ENCODE peak calls at places on chromosomes 4 and X, in six cellular contexts. E is CD4-positive, alpha-beta T cell; H is suprapubic skin; C is fibroblast of lung; B is body of pancreas; O is tibial artery. I is an unnamed sample.

GRCh38 chr4:64774626-64775025 is 365.4 kb upstream of the TECRL start:
- DNase-seq in E (no peak), H (no peak), C (peak), B (no peak), O (no peak), I (no peak)

GRCh38 chrX:44698328-44698727 is 145.5 kb upstream of the DUSP21 start:
- DNase-seq in E (no peak), H (no peak), C (no peak), B (peak), O (no peak), I (no peak)

GRCh38 chr4:22607382-22607781 is 85.4 kb upstream of the GBA3 start:
- DNase-seq in E (peak), H (no peak), C (peak), B (peak), O (no peak), I (no peak)

GRCh38 chr4:43837171-43837570 is 611.4 kb downstream of the KCTD8 start:
- DNase-seq in E (no peak), H (no peak), C (peak), B (no peak), O (no peak), I (no peak)

GRCh38 chr4:70681730-70682129 is 6.6 kb upstream of the UTP3 start:
- DNase-seq in E (no peak), H (no peak), C (no peak), B (no peak), O (no peak), I (no peak)

GRCh38 chrX:103783971-103784370 is 7.3 kb downstream of the PLP1 start:
- DNase-seq in E (no peak), H (no peak), C (no peak), B (no peak), O (peak), I (no peak)

GRCh38 chrX:16199343-16199742 is 32.1 kb downstream of the MAGEB17 start:
- DNase-seq in E (no peak), H (no peak), C (no peak), B (no peak), O (no peak), I (no peak)

GRCh38 chrX:15814811-15815210 is 24.5 kb downstream of the ZRSR2 start:
- DNase-seq in E (no peak), H (no peak), C (no peak), B (no peak), O (no peak), I (no peak)

GRCh38 chr4:118942465-118942864 is 53.8 kb downstream of the SYNPO2 start:
- DNase-seq in E (no peak), H (no peak), C (no peak), B (no peak), O (no peak), I (peak)

GRCh38 chr4:170030121-170030520 is 3.9 kb upstream of the MFAP3L start:
- DNase-seq in E (no peak), H (no peak), C (peak), B (no peak), O (no peak), I (no peak)

GRCh38 chr4:70471897-70472296 is at the start of gene MUC7:
- DNase-seq in E (no peak), H (no peak), C (no peak), B (no peak), O (no peak), I (no peak)

GRCh38 chrX:97398030-97398551 is 514.4 kb downstream of the RPA4 start:
- DNase-seq in E (no peak), H (no peak), C (peak), B (no peak), O (no peak), I (no peak)

GRCh38 chr4:6999172-7000086 is 43.7 kb upstream of the TADA2B start:
- DNase-seq in E (no peak), H (no peak), C (no peak), B (no peak), O (no peak), I (peak)

GRCh38 chr4:112604590-112604989 is 32.1 kb downstream of the ZGRF1 start:
- DNase-seq in E (peak), H (no peak), C (peak), B (peak), O (no peak), I (no peak)

GRCh38 chr4:76939184-76939583 is 10.4 kb upstream of the SEPTIN11 start:
- DNase-seq in E (no peak), H (no peak), C (no peak), B (no peak), O (no peak), I (no peak)

GRCh38 chrX:3161686-3162085 is 120.4 kb downstream of the ARSF start:
- DNase-seq in E (no peak), H (no peak), C (peak), B (no peak), O (no peak), I (no peak)

DNA sequence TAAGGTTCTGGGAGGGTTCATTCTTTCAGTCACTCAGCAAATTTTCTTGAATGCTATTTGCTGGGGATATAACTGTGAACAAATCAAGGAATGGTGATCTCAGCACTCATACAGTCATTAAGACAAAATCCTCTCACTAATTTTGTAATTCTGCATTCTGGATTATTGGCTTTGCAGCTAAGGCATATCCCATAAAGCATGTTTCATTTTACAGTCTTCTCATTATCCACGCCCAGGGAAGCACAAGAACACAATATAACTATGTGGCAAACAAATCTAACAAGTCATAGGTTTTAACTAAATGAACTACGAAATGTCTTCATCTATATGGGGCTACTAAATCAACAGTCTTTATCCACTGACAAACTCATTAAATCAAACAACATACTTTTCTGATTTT is 139.9 kb downstream of the CAMK2D start:
- DNase-seq in E (no peak), H (no peak), C (no peak), B (no peak), O (no peak), I (no peak)
- TF ChIP-seq CTCF in E (no peak), H (no peak), C (no peak), B (no peak), O (no peak), I (no peak)

DNA sequence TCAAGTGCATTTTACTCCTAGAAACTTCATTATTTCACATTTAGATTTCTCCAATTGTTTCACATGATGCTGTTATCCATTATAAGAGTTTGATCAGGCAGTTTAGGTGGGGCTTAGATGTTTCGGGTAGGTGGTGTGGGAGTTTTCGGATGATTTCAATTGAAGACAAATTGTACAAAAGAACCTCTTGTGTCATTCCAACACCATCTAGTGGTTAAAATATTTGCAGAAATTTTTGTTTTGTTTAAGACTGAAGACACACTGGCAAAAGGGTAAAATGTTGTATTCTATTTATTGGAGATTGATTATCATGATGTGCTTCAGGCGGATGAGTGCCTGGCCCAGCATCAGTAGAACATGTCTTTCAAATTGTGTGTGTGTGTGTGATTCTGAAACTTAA is 212.7 kb downstream of the SH3BGRL start:
- DNase-seq in E (no peak), H (no peak), C (no peak), B (no peak), O (no peak), I (no peak)
- TF ChIP-seq CTCF in E (no peak), H (no peak), C (no peak), B (no peak), O (peak), I (no peak)

DNA sequence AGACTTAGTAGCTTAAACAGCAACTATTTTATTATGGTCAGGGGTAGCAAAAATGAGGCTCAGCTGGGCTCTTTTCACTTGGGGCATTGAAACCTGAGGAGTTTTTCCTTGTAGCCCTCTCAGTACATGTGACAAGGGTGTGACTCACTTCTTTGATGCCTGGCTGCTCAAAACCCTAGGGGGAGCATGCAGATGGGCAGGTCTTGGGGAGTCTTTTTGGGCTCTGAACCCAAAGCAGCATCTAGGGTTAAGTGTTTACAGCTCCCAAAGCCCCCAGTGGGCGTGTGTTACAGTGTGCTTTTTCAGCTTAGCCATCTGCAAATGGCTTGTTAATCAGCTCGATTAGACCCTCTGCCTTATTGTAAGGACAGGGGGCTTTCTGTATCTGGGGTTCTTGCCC is 1752.7 kb downstream of the PCDH7 start:
- DNase-seq in E (no peak), H (no peak), C (no peak), B (no peak), O (no peak), I (no peak)
- TF ChIP-seq CTCF in E (no peak), H (no peak), C (no peak), B (no peak), O (no peak), I (no peak)

DNA sequence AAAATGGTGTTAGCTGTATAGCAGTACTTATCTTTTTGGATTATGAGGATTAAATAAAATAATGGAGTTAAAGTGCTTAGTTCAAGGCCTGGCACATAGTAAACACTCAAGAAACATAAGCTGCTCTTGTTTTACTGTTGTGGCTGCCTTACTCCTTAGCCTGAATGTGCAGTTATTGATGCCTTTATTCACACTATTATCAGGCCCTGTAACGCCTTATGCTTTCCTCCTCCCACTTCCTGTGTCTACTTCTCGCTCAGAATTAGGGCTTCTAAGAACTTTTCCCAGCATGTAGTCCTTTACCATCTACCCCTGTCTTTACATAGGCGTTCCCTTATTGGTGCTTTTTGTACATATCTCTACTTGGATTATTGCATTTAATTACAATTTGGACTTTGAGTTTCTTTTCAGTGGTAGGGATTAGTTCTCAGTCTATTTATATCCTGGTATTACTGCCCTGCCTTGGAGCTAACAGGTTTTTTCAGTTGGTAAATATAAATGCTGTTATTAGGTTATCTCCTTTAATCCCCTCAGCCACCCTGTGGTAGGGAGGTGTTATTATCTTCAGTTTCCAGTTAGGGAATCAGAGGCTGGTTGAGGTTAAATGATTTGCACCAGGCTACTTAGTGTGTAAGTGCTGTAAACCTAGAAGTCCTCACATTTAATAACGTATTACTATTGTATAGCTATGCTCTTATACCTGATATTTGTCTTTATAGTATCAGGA is 83.9 kb downstream of the RBPJ start:
- DNase-seq in E (no peak), H (no peak), C (no peak), B (no peak), O (no peak), I (no peak)
- TF ChIP-seq CTCF in E (no peak), H (no peak), C (no peak), B (no peak), O (no peak), I (no peak)

DNA sequence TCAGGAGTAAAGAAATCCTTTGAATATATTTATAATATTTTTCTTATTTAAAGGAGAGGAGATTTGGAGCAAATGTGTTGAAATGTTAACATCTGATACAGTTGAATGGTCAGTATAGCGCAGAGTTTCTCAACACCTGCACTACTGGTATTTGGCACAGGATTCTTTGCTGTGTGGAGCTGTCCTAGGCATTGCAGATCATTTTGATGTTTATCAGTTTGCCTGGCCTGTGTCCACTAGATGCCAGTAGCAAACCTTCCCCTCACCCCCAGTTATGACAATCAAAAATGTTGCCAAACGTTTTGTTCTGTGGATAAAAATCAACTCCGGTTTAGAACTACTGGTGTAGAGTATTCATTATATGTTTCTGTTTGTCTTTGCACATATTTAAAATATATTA is 765.3 kb upstream of the SLIT2 start:
- DNase-seq in E (no peak), H (no peak), C (no peak), B (no peak), O (no peak), I (no peak)
- TF ChIP-seq CTCF in E (no peak), H (no peak), C (no peak), B (no peak), O (no peak), I (no peak)

GRCh38 chr4:145081756-145082155 is 16.2 kb downstream of the ANAPC10 start:
- DNase-seq in E (no peak), H (no peak), C (no peak), B (no peak), O (no peak), I (no peak)
- TF ChIP-seq CTCF in E (no peak), H (no peak), C (no peak), B (no peak), O (no peak), I (no peak)

GRCh38 chrX:150361070-150361776 is 1.9 kb upstream of the MAMLD1 start:
- DNase-seq in E (no peak), H (no peak), C (peak), B (peak), O (no peak), I (no peak)
- TF ChIP-seq CTCF in E (no peak), H (no peak), C (no peak), B (no peak), O (no peak), I (no peak)

DNA sequence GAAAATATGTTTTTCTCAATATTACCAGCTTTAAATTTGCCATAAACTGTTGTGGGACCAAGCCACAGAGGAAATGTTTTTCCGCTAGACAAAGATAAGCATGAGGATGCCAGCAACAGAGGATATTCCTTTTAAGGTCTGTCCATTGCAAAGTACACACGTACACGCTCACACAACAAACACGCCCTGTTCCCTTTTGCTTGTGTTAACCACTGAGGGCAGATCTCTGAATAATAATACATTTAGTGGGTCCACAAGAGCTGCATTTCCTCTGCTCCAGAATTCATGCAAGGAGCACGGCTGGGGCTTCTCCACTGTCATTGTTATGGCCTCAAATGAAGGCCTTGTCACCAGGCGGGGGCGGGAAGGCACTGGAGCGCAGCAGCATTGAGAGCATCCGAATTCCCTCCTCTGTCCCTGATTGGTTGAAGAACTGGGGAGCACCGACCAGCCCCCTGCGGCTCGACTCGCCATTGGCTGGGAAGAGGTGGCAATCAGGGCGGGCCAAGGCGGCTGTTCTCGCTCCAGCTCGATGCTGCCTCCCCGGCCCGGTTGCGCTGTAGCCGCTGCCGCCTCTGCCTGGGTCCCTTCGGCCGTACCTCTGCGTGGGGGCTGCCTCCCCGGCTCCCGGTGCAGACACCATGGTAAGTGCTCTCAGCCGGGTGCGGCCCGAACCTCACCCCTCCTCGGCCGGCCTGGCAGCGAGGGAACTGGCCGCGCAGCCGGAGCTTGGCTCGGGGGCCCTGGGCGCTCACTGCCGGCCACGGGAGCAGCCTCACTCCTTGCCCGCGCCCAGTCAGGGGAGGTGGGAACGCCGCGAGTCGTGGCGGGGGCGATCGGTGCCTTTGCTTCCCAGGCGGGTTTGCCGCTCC is at the start of gene GUCY1B1:
- DNase-seq in E (peak), H (peak), C (peak), B (peak), O (peak), I (peak)
- TF ChIP-seq CTCF in E (no peak), H (no peak), C (peak), B (peak), O (peak), I (no peak)

GRCh38 chrX:46803140-46803539 is 33.7 kb upstream of the RP2 start:
- DNase-seq in E (no peak), H (no peak), C (no peak), B (no peak), O (no peak), I (no peak)
- TF ChIP-seq CTCF in E (no peak), H (no peak), C (no peak), B (no peak), O (no peak), I (no peak)

DNA sequence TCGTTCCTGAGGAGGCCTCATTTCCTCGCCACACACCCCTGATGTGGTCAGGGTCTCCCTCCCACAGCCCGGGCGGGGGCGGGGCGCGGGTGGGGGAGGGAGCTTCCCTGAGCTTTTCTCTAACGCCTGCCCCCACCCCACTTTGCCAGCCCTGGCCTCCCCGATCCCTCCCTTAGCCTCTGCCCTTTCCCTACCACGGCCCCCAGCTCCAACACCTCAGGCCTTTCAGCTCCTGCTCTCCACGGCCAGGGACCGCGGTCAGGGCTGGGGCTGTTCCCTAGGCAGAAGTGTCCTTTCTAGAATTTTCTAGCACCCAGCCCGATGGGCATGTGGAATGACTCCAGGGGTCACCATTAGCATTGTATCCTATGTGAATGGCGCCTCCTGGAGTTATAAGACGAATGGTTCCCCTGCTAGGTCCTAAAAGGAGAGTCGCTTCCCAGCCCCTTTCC is 201.3 kb upstream of the BCOR start:
- DNase-seq in E (no peak), H (peak), C (no peak), B (no peak), O (no peak), I (no peak)
- TF ChIP-seq CTCF in E (no peak), H (no peak), C (no peak), B (no peak), O (no peak), I (no peak)